ENCODE peak calls at places on chromosomes 2 and 18, in four cellular contexts. U is substantia nigra, B is NCI-H748 treated with DMSO at 0.1 percent for 48 hours, Q is SW480. R is an unnamed sample.

GRCh38 chr2:61434314-61434713 is 36.6 kb downstream of the USP34 start:
- DNase-seq in Q (no peak), U (no peak), B (no peak), R (no peak)

GRCh38 chr2:127604986-127605385 is 41.0 kb upstream of the GPR17 start:
- DNase-seq in Q (no peak), B (no peak), U (no peak), R (no peak)

GRCh38 chr2:35447816-35448215 is 907.8 kb upstream of the CRIM1 start:
- DNase-seq in U (no peak), Q (no peak), B (no peak), R (no peak)

GRCh38 chr2:210546424-210547223 is 9.8 kb upstream of the CPS1 start:
- DNase-seq in B (no peak), U (no peak), Q (no peak), R (no peak)

GRCh38 chr18:76506974-76507764 is 12.1 kb upstream of the ZNF516 start:
- DNase-seq in Q (no peak), U (no peak), B (no peak), R (no peak)

GRCh38 chr18:79495591-79496071 is 99.9 kb downstream of the NFATC1 start:
- DNase-seq in B (no peak), Q (no peak), U (no peak), R (no peak)

GRCh38 chr2:112772322-112772721 is 7.9 kb upstream of the CKAP2L start:
- DNase-seq in U (no peak), B (no peak), Q (no peak), R (no peak)

GRCh38 chr2:48723125-48723524 is 32.4 kb downstream of the LHCGR start:
- DNase-seq in B (no peak), Q (no peak), U (no peak), R (no peak)

GRCh38 chr2:44560352-44560751 is 198.6 kb downstream of the CAMKMT start:
- DNase-seq in U (no peak), Q (no peak), B (no peak), R (no peak)

GRCh38 chr2:24881623-24882022 is 38.4 kb downstream of the ADCY3 start:
- DNase-seq in B (no peak), Q (no peak), U (no peak), R (no peak)

GRCh38 chr18:9466911-9467310 is 8.4 kb upstream of the RALBP1 start:
- DNase-seq in B (no peak), Q (no peak), U (no peak), R (no peak)

GRCh38 chr18:70535041-70535440 is 246.2 kb downstream of the SOCS6 start:
- DNase-seq in B (no peak), U (no peak), Q (no peak), R (no peak)

GRCh38 chr2:2083113-2083757 is 247.8 kb downstream of the MYT1L start:
- DNase-seq in Q (no peak), U (no peak), B (peak; percentile 75), R (peak; percentile 3)

GRCh38 chr18:42915240-42915791 is 200.2 kb downstream of the RIT2 start:
- DNase-seq in B (peak; percentile 84), Q (no peak), U (no peak), R (peak; percentile 4)

GRCh38 chr18:3773303-3773702 is 323.3 kb downstream of the TGIF1 start:
- DNase-seq in B (peak; percentile 76), U (no peak), Q (no peak), R (no peak)

GRCh38 chr2:43219383-43220228 is 6.8 kb downstream of the ZFP36L2 start:
- DNase-seq in B (no peak), Q (peak; percentile 89), U (peak; percentile 65), R (peak; percentile 67)

GRCh38 chr2:61220768-61221167 is 58.8 kb downstream of the C2orf74 start:
- DNase-seq in Q (no peak), B (no peak), U (no peak), R (no peak)

GRCh38 chr18:23356915-23357421 is 96.1 kb upstream of the RIOK3 start:
- DNase-seq in Q (no peak), B (no peak), U (no peak), R (no peak)